ENCODE peak calls at places on chromosome 14, in five cellular contexts. J is HepG2, Q is H1, M is K562, C is GM12878. W is an unnamed sample.

GRCh38 chr14:77051101-77051500 is 22.6 kb upstream of the IRF2BPL start:
- DNase-seq in J (no peak), C (no peak), Q (no peak), M (no peak), W (no peak)

GRCh38 chr14:93171366-93171765 is 13.3 kb downstream of the MOAP1 start:
- DNase-seq in J (no peak), C (no peak), Q (no peak), M (no peak), W (no peak)

GRCh38 chr14:37197421-37198272 is at the start of gene MIPOL1:
- DNase-seq in M (peak), C (no peak), Q (peak), J (peak), W (peak)

GRCh38 chr14:47948981-47949380 is 273.6 kb upstream of the MDGA2 start:
- DNase-seq in J (no peak), M (no peak), Q (no peak), C (no peak), W (no peak)

GRCh38 chr14:30443368-30444007 is 115.5 kb upstream of the G2E3 start:
- DNase-seq in Q (no peak), J (peak), C (no peak), M (no peak), W (peak)

GRCh38 chr14:94115068-94115591 is 4.6 kb downstream of the IFI27 start:
- DNase-seq in Q (no peak), J (no peak), C (no peak), M (no peak), W (no peak)

GRCh38 chr14:22888662-22889061 is 5.6 kb downstream of the REM2 start:
- DNase-seq in M (no peak), Q (no peak), J (no peak), C (peak), W (no peak)

GRCh38 chr14:60965402-60965801 is 15.5 kb downstream of the TRMT5 start:
- DNase-seq in J (no peak), Q (no peak), C (no peak), M (no peak), W (peak)

GRCh38 chr14:90828642-90829487 is 12.6 kb upstream of the TTC7B start:
- DNase-seq in M (no peak), J (no peak), C (no peak), Q (no peak), W (no peak)

GRCh38 chr14:32480337-32480736 is 151.2 kb downstream of the AKAP6 start:
- DNase-seq in Q (no peak), J (no peak), C (no peak), M (no peak), W (no peak)

GRCh38 chr14:74558655-74559054 is 53.4 kb downstream of the LTBP2 start:
- DNase-seq in C (no peak), Q (no peak), M (no peak), J (no peak), W (no peak)

GRCh38 chr14:52977798-52978197 is 26.9 kb upstream of the FERMT2 start:
- DNase-seq in M (no peak), C (no peak), J (no peak), Q (no peak), W (no peak)

GRCh38 chr14:74712499-74713394 is at the start of the genes AREL1 and FCF1:
- DNase-seq in M (peak), C (peak), Q (peak), J (peak), W (peak)

GRCh38 chr14:70934084-70934483 is 26.8 kb downstream of the PCNX1 start:
- DNase-seq in M (no peak), Q (no peak), C (no peak), J (no peak), W (no peak)

GRCh38 chr14:24078146-24078545 is 6.8 kb downstream of the CPNE6 start:
- DNase-seq in M (no peak), Q (no peak), C (no peak), J (no peak), W (no peak)

GRCh38 chr14:33567736-33568124 is 383.1 kb downstream of the EGLN3 start:
- DNase-seq in J (no peak), C (no peak), Q (no peak), M (no peak), W (no peak)

GRCh38 chr14:49770212-49770817 is 2.4 kb downstream of the KLHDC2 start:
- DNase-seq in J (peak), M (no peak), C (no peak), Q (no peak), W (peak)

GRCh38 chr14:32900602-32901001 is 38.1 kb upstream of the NPAS3 start:
- DNase-seq in Q (no peak), J (no peak), C (no peak), M (no peak), W (no peak)

GRCh38 chr14:63006515-63006914 is 38.7 kb downstream of the KCNH5 start:
- DNase-seq in M (no peak), Q (no peak), C (no peak), J (no peak), W (no peak)

GRCh38 chr14:37278673-37279538 is 81.2 kb downstream of the MIPOL1 start:
- DNase-seq in C (no peak), J (no peak), Q (no peak), M (no peak), W (no peak)

GRCh38 chr14:56460469-56460868 is 119.1 kb upstream of the TMEM260 start:
- DNase-seq in C (no peak), J (no peak), Q (no peak), M (no peak), W (no peak)

GRCh38 chr14:74638066-74638465 is 26.0 kb upstream of the LTBP2 start:
- DNase-seq in Q (no peak), M (no peak), C (no peak), J (no peak), W (no peak)

DNA sequence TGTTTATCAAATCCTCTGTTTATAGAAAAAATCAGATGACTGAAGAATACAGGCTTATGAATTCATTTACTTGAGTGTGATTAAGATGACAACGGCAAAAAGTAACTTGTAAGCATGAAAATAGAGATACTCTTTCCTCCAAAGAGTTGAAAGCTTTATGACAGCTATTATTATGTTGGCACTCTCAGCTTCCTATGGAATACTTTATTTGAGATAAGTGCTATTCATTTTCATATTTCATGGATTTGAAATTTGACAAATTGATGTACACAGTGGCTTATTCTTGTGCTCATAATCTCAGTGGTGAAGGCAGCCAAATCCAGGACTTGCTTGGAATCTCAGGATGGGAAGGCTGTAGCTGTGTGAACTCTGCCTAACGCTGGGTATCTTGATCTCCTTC is 991.6 kb downstream of the GALC start:
- DNase-seq in Q (no peak), C (no peak), M (no peak), J (no peak), W (no peak)
- TF ChIP-seq EP300 in Q (no peak), C (no peak), M (no peak), J (no peak), W (no peak)

DNA sequence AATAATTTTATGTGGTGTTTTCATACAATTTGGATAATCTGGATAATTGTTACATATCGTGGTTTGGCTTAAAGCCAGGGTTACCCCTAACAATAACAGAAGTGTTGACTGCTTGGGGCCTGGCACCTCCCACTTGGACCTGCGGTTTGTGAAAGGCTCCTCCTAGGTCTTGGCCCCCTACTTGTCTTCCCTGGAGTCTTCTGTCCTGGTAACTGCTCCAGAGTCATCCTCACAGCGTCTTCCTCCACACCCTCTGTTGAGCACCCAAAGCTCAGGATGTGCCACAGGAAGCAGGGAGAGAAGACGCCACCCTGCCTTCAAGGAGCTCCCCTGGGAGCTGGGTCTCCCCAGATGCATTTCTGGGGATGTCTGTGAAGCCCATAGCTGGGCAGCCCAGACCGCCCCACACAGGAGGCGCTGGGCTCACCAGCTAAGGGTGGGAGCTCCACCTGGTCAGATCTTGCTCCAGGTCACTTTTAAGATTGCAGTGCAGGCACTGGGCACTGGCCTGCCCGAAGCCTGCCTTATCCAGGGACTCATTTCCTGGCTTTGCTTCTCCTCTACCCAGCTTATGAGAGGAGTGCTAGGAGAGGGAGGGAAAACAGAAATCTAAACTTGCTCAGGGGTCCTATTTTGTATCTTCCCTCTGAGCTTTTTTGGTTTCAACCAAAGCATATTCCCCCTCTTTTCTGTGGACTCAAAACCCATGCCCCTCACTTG is 98.2 kb downstream of the ZFP36L1 start:
- DNase-seq in C (no peak), Q (no peak), J (no peak), M (no peak), W (no peak)
- TF ChIP-seq KDM1A in C (no peak), Q (no peak), J (no peak), M (no peak), W (no peak)

GRCh38 chr14:104223810-104224515 is 85.6 kb downstream of the KIF26A start:
- DNase-seq in J (no peak), M (no peak), C (no peak), Q (peak), W (no peak)
- TF ChIP-seq EP300 in J (no peak), M (no peak), C (no peak), Q (no peak), W (no peak)

GRCh38 chr14:100670017-100670974 is 56.4 kb upstream of the DLK1 start:
- DNase-seq in C (no peak), Q (no peak), J (no peak), M (no peak), W (no peak)
- TF ChIP-seq KDM1A in C (no peak), Q (no peak), J (no peak), M (no peak), W (no peak)

GRCh38 chr14:105092912-105093425 is 27.7 kb upstream of the GPR132 start:
- DNase-seq in C (no peak), M (peak), J (no peak), Q (peak), W (peak)
- TF ChIP-seq EP300 in C (no peak), M (no peak), J (no peak), Q (no peak), W (no peak)

GRCh38 chr14:85471744-85472143 is 58.2 kb upstream of the FLRT2 start:
- DNase-seq in M (no peak), C (no peak), Q (no peak), J (peak), W (peak)
- TF ChIP-seq KDM1A in M (no peak), C (no peak), Q (no peak), J (peak), W (no peak)

W was measured in A549.